ENCODE peak calls at places on chromosomes 6 and 20, in five cellular contexts. U is cardiac muscle cell, D is gastrocnemius medialis, E is lower lobe of right lung, J is fibroblast of lung. R is an unnamed sample. For H3K27me3, the result is how much of the 10 kb centered on the place peaks cover.

GRCh38 chr6:125888989-125889656 is 67.4 kb upstream of the HINT3 start:
- DNase-seq in U (peak), D (no peak), E (no peak), J (peak), R (peak)

GRCh38 chr20:60378620-60379019 is 420.4 kb downstream of the CDH26 start:
- DNase-seq in U (no peak), D (no peak), E (no peak), J (no peak), R (no peak)

GRCh38 chr20:50792708-50793574 is 1.9 kb upstream of the BCAS4 start:
- DNase-seq in U (no peak), D (no peak), E (no peak), J (peak), R (no peak)

GRCh38 chr20:23082846-23083552 is 3.1 kb downstream of the CD93 start:
- DNase-seq in U (peak), D (no peak), E (peak), J (no peak), R (no peak)

GRCh38 chr6:165846123-165846966 is 183.3 kb upstream of the PDE10A start:
- DNase-seq in U (no peak), D (no peak), E (no peak), J (peak), R (no peak)

GRCh38 chr6:105302617-105303128 is 100.2 kb downstream of the PREP start:
- DNase-seq in U (no peak), D (peak), E (no peak), J (no peak), R (no peak)

GRCh38 chr6:168181776-168182765 is 103.1 kb upstream of the FRMD1 start:
- DNase-seq in U (no peak), D (no peak), E (peak), J (no peak), R (no peak)

GRCh38 chr6:161038229-161039003 is 46.8 kb downstream of the MAP3K4 start:
- DNase-seq in U (no peak), D (no peak), E (no peak), J (peak), R (no peak)

GRCh38 chr6:139982652-139983051 is 608.2 kb upstream of the CITED2 start:
- DNase-seq in U (no peak), D (no peak), E (no peak), J (peak), R (no peak)

DNA sequence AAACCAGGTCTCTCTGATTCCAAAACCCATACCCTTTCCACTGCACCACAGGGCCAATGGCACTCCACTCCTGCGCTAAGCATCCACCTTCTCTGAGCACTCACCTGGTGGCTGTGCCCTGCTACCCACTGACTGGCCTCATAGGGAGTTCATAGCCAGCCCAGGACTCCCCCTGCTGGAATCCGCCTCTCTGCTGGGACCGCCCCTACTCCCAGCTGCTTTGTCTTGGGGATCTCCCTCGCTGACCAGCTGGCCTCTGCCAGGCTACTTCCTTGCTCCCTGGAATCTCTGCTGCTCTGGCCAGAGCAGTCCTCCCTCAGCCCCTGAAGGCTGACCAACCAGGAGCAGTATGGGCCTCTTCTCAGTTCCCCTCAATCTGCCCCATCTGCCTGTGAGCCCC is 129.7 kb downstream of the FAXC start:
- DNase-seq in U (peak), D (no peak), E (no peak), J (no peak), R (no peak)
- H3K27ac ChIP-seq in U (no peak), D (no peak), E (no peak), J (no peak), R (no peak)

DNA sequence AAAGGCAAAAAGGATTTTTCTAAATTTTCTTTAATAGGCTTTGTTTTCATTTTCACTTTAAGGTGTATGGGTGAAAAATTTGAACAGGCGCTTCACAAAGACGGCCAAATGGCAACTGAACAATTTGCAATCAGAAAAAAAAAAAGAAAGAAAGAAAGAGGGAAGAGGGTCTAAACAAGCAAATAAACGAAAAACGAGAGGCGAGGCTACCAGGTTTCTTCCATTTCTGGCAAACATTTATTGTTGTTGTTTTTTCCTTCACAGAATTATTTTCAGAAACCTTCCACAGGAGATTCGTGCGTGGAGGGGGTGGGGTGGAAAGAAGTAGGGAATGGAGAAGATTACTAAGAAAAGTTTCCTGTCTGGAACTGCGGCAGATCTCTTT is 24.3 kb downstream of the POM121L2 start:
- DNase-seq in U (no peak), D (no peak), E (no peak), J (no peak), R (no peak)
- H3K27me3 ChIP-seq in U (half or more), D (half or more), E (half or more), J (under half), R (half or more)

DNA sequence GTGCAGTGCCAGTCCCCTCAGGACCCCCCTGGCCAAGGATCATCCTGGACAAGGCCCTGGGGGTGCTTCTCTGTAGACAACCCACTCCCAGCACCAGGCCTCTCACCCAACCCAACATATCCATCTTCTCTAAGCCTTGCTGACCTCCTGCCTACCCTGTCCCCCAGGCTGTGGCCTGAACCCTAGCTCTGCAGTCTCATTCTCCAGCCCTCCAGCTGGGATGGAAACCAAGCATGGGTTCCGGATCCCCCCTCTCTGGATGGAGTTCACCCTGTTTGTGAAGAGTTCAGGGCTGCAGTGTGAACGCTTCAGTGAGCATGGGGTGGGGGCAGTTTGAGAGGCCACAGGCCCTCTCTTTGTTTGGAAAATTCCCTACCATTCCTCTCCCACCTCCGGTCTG is 2.1 kb upstream of the KCNK5 start:
- DNase-seq in U (no peak), D (no peak), E (no peak), J (no peak), R (no peak)
- H3K27ac ChIP-seq in U (no peak), D (no peak), E (no peak), J (no peak), R (no peak)

DNA sequence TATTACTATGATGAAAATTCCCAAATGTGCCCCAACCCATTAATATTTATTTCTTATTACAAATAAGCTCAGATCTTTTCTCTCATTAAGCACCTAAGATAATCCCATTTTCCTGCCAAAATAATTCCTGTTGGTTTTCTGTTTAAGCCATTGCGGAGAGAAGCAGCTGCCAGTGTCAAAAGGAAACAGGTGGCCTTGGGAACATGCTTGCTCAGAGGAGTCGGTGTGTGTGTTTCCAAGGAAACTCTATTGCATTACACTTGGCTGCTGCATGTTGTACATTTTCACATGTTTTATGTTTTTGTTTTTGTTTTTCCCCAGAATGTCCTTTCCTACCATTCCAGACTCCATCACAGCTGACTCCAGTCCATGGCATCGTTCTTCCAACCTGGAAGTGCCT is 56.4 kb downstream of the CD24 start:
- DNase-seq in U (no peak), D (no peak), E (no peak), J (no peak), R (no peak)
- H3K27me3 ChIP-seq in U (under half), D (under half), E (under half), J (under half), R (under half)